ENCODE peak calls at places on chromosomes 2 and 18, in four cellular contexts. One of them, this sample, is unnamed.
A peak's percentile ranks its signal among the peaks of the same experiment; 100 is the strongest.

GRCh38 chr2:95334916-95335641 is 37.9 kb downstream of the KCNIP3 start:
- DNase-seq in endothelial cell of umbilical vein: no peak
- DNase-seq in sigmoid colon: no peak
- DNase-seq in astrocyte of the spinal cord: peak; percentile 51
- DNase-seq in this sample: no peak

GRCh38 chr2:174631009-174631981 is 33.7 kb upstream of the WIPF1 start:
- DNase-seq in astrocyte of the spinal cord: peak; percentile 78
- DNase-seq in sigmoid colon: no peak
- DNase-seq in endothelial cell of umbilical vein: no peak
- DNase-seq in this sample: no peak

GRCh38 chr2:235669269-235669831 is 175.5 kb downstream of the AGAP1 start:
- DNase-seq in astrocyte of the spinal cord: peak; percentile 65
- DNase-seq in endothelial cell of umbilical vein: peak; percentile 35
- DNase-seq in sigmoid colon: peak; percentile 84
- DNase-seq in this sample: no peak

GRCh38 chr2:207042155-207042554 is 102.8 kb downstream of the CPO start:
- DNase-seq in sigmoid colon: no peak
- DNase-seq in astrocyte of the spinal cord: peak; percentile 78
- DNase-seq in endothelial cell of umbilical vein: no peak
- DNase-seq in this sample: no peak

GRCh38 chr2:145156199-145156598 is 636.3 kb upstream of the ZEB2 start:
- DNase-seq in endothelial cell of umbilical vein: no peak
- DNase-seq in astrocyte of the spinal cord: no peak
- DNase-seq in sigmoid colon: no peak
- DNase-seq in this sample: no peak

GRCh38 chr18:32629990-32630389 is 142.8 kb downstream of the KLHL14 start:
- DNase-seq in sigmoid colon: no peak
- DNase-seq in endothelial cell of umbilical vein: no peak
- DNase-seq in astrocyte of the spinal cord: no peak
- DNase-seq in this sample: no peak

GRCh38 chr2:122634261-122634660 is 878.8 kb downstream of the TSN start:
- DNase-seq in sigmoid colon: no peak
- DNase-seq in astrocyte of the spinal cord: peak; percentile 84
- DNase-seq in endothelial cell of umbilical vein: no peak
- DNase-seq in this sample: no peak

GRCh38 chr2:74278176-74278575 is 65.0 kb downstream of the SLC4A5 start:
- DNase-seq in sigmoid colon: no peak
- DNase-seq in astrocyte of the spinal cord: no peak
- DNase-seq in endothelial cell of umbilical vein: no peak
- DNase-seq in this sample: no peak

GRCh38 chr18:3360211-3360610 is 89.8 kb upstream of the TGIF1 start:
- DNase-seq in astrocyte of the spinal cord: no peak
- DNase-seq in sigmoid colon: no peak
- DNase-seq in endothelial cell of umbilical vein: no peak
- DNase-seq in this sample: no peak

GRCh38 chr18:27202771-27203170 is 17.7 kb upstream of the CHST9 start:
- DNase-seq in astrocyte of the spinal cord: peak; percentile 4
- DNase-seq in endothelial cell of umbilical vein: no peak
- DNase-seq in sigmoid colon: no peak
- DNase-seq in this sample: no peak

GRCh38 chr2:19262150-19262549 is 96.3 kb downstream of the OSR1 start:
- DNase-seq in sigmoid colon: no peak
- DNase-seq in astrocyte of the spinal cord: no peak
- DNase-seq in endothelial cell of umbilical vein: no peak
- DNase-seq in this sample: no peak

GRCh38 chr2:241282553-241282952 is 32.9 kb downstream of the HDLBP start:
- DNase-seq in astrocyte of the spinal cord: no peak
- DNase-seq in endothelial cell of umbilical vein: no peak
- DNase-seq in sigmoid colon: no peak
- DNase-seq in this sample: no peak

GRCh38 chr18:3444954-3445353 is 5.0 kb upstream of the TGIF1 start:
- DNase-seq in astrocyte of the spinal cord: no peak
- DNase-seq in sigmoid colon: no peak
- DNase-seq in endothelial cell of umbilical vein: no peak
- DNase-seq in this sample: no peak

GRCh38 chr2:23677836-23678235 is 249.1 kb downstream of the ATAD2B start:
- DNase-seq in astrocyte of the spinal cord: no peak
- DNase-seq in sigmoid colon: no peak
- DNase-seq in endothelial cell of umbilical vein: no peak
- DNase-seq in this sample: no peak

GRCh38 chr2:191846787-191847620 is at the start of gene CAVIN2:
- DNase-seq in sigmoid colon: peak; percentile 90
- DNase-seq in astrocyte of the spinal cord: peak; percentile 91
- DNase-seq in endothelial cell of umbilical vein: peak; percentile 100
- DNase-seq in this sample: peak; percentile 79

GRCh38 chr18:1412660-1413659 is 508.3 kb downstream of the ADCYAP1 start:
- DNase-seq in endothelial cell of umbilical vein: no peak
- DNase-seq in sigmoid colon: no peak
- DNase-seq in astrocyte of the spinal cord: no peak
- DNase-seq in this sample: no peak

GRCh38 chr2:42340938-42341636 is 19.9 kb downstream of the COX7A2L start:
- DNase-seq in astrocyte of the spinal cord: no peak
- DNase-seq in endothelial cell of umbilical vein: no peak
- DNase-seq in sigmoid colon: no peak
- DNase-seq in this sample: no peak

DNA sequence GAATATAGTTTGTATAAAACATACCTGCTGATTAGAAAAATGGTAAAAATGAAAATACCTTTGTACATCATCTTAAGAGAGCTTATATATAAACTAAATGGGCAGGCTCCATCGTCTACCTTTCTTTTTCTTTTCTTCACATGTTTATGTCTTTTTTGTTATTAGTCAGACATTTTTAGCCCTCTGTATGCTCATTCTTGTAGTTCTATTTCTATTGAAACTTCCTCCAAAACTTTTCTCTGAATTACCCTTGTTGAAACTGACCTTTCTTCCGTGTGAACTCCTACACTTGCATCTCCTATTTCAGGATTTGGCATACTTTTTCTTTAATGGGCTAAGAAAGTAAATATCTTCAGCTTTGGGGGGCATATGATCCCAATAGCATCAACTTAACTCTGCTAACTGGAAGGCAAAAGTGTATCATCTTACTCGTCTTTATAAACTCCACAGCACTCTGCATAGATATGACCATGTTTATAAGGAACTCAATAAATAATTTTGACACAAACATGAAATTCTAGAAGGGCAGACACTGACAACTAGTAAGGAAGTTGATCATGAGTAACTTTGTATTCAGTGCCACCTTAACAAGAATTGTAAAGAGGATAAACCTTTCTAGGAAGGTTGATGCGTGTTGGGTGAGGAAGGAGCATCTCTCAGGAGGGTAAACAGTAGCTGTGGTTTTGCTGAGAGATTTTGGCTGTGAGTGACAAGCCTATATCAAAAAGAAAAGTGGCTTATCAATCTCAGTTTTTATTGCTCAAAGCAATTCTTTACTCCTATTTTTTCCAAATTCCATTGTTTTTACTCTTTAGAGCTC is 127.6 kb downstream of the PIK3C3 start:
- DNase-seq in astrocyte of the spinal cord: no peak
- DNase-seq in endothelial cell of umbilical vein: no peak
- DNase-seq in sigmoid colon: no peak
- DNase-seq in this sample: no peak
- TF ChIP-seq CTCF in astrocyte of the spinal cord: no peak
- TF ChIP-seq CTCF in endothelial cell of umbilical vein: no peak
- TF ChIP-seq CTCF in sigmoid colon: no peak
- TF ChIP-seq CTCF in this sample: no peak

GRCh38 chr2:36336321-36336720 is 19.3 kb upstream of the CRIM1 start:
- DNase-seq in astrocyte of the spinal cord: no peak
- DNase-seq in sigmoid colon: no peak
- DNase-seq in endothelial cell of umbilical vein: no peak
- DNase-seq in this sample: no peak

GRCh38 chr2:36329746-36330145 is 25.8 kb upstream of the CRIM1 start:
- DNase-seq in endothelial cell of umbilical vein: peak; percentile 12
- DNase-seq in astrocyte of the spinal cord: peak; percentile 63
- DNase-seq in sigmoid colon: no peak
- DNase-seq in this sample: no peak

GRCh38 chr2:36330456-36331395 is 24.9 kb upstream of the CRIM1 start:
- DNase-seq in astrocyte of the spinal cord: no peak
- DNase-seq in endothelial cell of umbilical vein: no peak
- DNase-seq in sigmoid colon: no peak
- DNase-seq in this sample: no peak

GRCh38 chr2:36335597-36335996 is 20.0 kb upstream of the CRIM1 start:
- DNase-seq in astrocyte of the spinal cord: no peak
- DNase-seq in sigmoid colon: no peak
- DNase-seq in endothelial cell of umbilical vein: no peak
- DNase-seq in this sample: no peak

DNA sequence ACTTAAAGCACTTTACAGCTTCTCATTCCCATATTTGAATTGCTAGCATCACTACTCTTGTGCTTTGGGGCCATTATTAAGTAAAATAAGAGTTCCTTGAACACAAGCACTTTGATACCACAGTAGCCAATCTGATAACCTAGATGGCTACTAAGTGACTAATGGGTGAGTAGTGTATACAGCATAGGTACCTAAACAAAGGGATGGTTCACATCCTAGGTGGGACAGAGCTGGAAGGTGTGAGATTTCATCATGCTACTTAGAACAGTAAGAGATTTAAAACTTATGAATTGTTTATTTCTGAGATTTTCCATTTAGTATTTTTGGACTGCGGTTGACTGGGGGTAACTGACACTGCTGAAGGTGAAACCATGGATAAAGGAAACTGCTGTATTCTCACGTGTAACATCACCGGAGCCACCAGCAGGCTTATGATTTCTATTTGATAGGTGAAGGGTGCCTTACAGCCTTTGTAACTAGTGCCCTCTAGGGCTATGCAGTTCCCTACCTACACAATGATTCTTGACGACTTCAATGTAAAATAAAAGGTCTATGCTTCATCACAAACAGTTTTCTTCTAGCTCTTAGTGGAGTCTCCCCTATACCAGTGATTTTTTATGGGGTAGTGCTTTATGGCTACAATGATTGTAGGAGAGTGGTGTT is 22.1 kb upstream of the CRIM1 start:
- DNase-seq in endothelial cell of umbilical vein: no peak
- DNase-seq in sigmoid colon: no peak
- DNase-seq in astrocyte of the spinal cord: no peak
- DNase-seq in this sample: no peak
- TF ChIP-seq CTCF in endothelial cell of umbilical vein: no peak
- TF ChIP-seq CTCF in sigmoid colon: no peak
- TF ChIP-seq CTCF in astrocyte of the spinal cord: no peak
- TF ChIP-seq CTCF in this sample: no peak

DNA sequence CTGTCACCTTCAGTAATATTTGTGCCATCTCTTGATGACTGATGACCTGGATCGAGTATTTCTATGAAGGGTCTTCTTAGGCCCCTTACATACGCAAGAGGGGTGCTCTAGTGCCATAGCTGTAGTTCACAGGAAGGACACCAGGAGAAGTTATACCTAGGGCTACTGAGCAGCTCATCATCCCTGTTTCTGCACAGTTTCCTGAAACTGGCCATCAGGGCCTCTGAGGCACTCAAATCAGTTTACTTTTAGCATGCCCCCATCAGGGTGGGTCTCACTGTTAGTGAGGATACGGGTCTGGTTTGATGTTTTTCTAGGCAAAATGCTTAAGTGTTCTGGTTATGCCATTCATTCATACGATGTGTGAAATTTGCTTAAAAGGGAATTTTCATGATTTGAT is 20.0 kb upstream of the FBLN7 start:
- DNase-seq in sigmoid colon: no peak
- DNase-seq in endothelial cell of umbilical vein: no peak
- DNase-seq in astrocyte of the spinal cord: no peak
- DNase-seq in this sample: no peak
- TF ChIP-seq CTCF in sigmoid colon: no peak
- TF ChIP-seq CTCF in endothelial cell of umbilical vein: no peak
- TF ChIP-seq CTCF in astrocyte of the spinal cord: peak; percentile 3
- TF ChIP-seq CTCF in this sample: no peak

GRCh38 chr18:74356959-74357358 is 41.3 kb downstream of the C18orf63 start:
- DNase-seq in sigmoid colon: no peak
- DNase-seq in endothelial cell of umbilical vein: no peak
- DNase-seq in astrocyte of the spinal cord: no peak
- DNase-seq in this sample: no peak

GRCh38 chr18:74351354-74351753 is 35.7 kb downstream of the C18orf63 start:
- DNase-seq in endothelial cell of umbilical vein: peak; percentile 16
- DNase-seq in sigmoid colon: no peak
- DNase-seq in astrocyte of the spinal cord: peak; percentile 34
- DNase-seq in this sample: no peak

GRCh38 chr18:74353169-74353775 is 37.6 kb downstream of the C18orf63 start:
- DNase-seq in astrocyte of the spinal cord: peak; percentile 66
- DNase-seq in endothelial cell of umbilical vein: peak; percentile 53
- DNase-seq in sigmoid colon: peak; percentile 78
- DNase-seq in this sample: no peak
- TF ChIP-seq CTCF in astrocyte of the spinal cord: peak; percentile 85
- TF ChIP-seq CTCF in endothelial cell of umbilical vein: peak; percentile 62
- TF ChIP-seq CTCF in sigmoid colon: peak; percentile 73
- TF ChIP-seq CTCF in this sample: peak; percentile 66

GRCh38 chr2:195672674-195673073 is 15.6 kb downstream of the SLC39A10 start:
- DNase-seq in endothelial cell of umbilical vein: no peak
- DNase-seq in astrocyte of the spinal cord: no peak
- DNase-seq in sigmoid colon: no peak
- DNase-seq in this sample: no peak
- TF ChIP-seq CTCF in endothelial cell of umbilical vein: no peak
- TF ChIP-seq CTCF in astrocyte of the spinal cord: no peak
- TF ChIP-seq CTCF in sigmoid colon: no peak
- TF ChIP-seq CTCF in this sample: no peak

DNA sequence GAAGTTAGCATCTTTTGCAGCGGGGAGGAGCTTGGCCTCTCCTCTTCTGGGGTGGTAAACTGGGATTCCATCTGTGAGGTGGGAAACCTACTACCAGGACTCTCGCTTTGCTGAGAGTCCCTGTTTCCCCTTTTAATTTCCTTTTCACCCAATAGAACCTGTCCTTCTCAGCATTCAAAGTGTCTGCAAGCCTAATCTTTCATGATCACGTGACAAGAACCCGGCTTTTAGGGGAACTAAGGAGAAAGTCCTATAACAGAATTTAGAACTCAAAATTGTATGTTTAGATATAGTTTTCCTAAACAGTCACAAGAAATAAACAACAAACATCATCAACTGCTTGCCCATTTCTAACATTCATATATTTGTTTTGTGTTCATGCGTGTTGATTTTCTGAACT is 103.6 kb upstream of the CDH19 start:
- DNase-seq in astrocyte of the spinal cord: no peak
- DNase-seq in endothelial cell of umbilical vein: no peak
- DNase-seq in sigmoid colon: no peak
- DNase-seq in this sample: no peak
- TF ChIP-seq CTCF in astrocyte of the spinal cord: no peak
- TF ChIP-seq CTCF in endothelial cell of umbilical vein: no peak
- TF ChIP-seq CTCF in sigmoid colon: no peak
- TF ChIP-seq CTCF in this sample: no peak